ENCODE peak calls at places on chromosomes 1 and 21, in seven cellular contexts. P, H, N, V, X, O and F are unnamed samples.

GRCh38 chr1:110765640-110766335 is 91.0 kb upstream of the KCNA3 start:
- DNase-seq in P (no peak), H (peak), N (peak), V (peak), X (peak), O (peak), F (no peak)

GRCh38 chr1:29124366-29125236 is 898 bp upstream of the TMEM200B start:
- DNase-seq in P (no peak), H (peak), N (peak), V (peak), X (peak), O (peak), F (no peak)

GRCh38 chr1:209829716-209830115 is 1.9 kb downstream of the UTP25 start:
- DNase-seq in P (no peak), H (no peak), N (no peak), V (no peak), X (no peak), O (no peak), F (no peak)

GRCh38 chr21:38440746-38441145 is 57.5 kb downstream of the ERG start:
- DNase-seq in P (no peak), H (no peak), N (no peak), V (no peak), X (peak), O (no peak), F (no peak)

GRCh38 chr1:201481761-201482493 is 12.9 kb upstream of the PHLDA3 start:
- DNase-seq in P (peak), H (peak), N (peak), V (peak), X (peak), O (peak), F (peak)

GRCh38 chr1:19341201-19342076 is 29.3 kb downstream of the SLC66A1 start:
- DNase-seq in P (peak), H (peak), N (peak), V (peak), X (peak), O (peak), F (peak)

GRCh38 chr1:19596065-19596718 is 47.9 kb upstream of the NBL1 start:
- DNase-seq in P (no peak), H (no peak), N (no peak), V (no peak), X (no peak), O (no peak), F (no peak)

GRCh38 chr1:116763787-116764465 is 9.7 kb downstream of the CD2 start:
- DNase-seq in P (no peak), H (no peak), N (no peak), V (peak), X (no peak), O (no peak), F (no peak)

GRCh38 chr1:111563619-111564018 is 56.0 kb upstream of the RAP1A start:
- DNase-seq in P (no peak), H (no peak), N (no peak), V (no peak), X (peak), O (no peak), F (no peak)

GRCh38 chr1:56404561-56405030 is 174.8 kb downstream of the PLPP3 start:
- DNase-seq in P (no peak), H (peak), N (no peak), V (no peak), X (no peak), O (no peak), F (no peak)

GRCh38 chr1:206107168-206107544 is 10.0 kb downstream of the AVPR1B start:
- DNase-seq in P (no peak), H (no peak), N (no peak), V (no peak), X (no peak), O (no peak), F (no peak)

GRCh38 chr21:46504681-46505080 is 46.0 kb downstream of the DIP2A start:
- DNase-seq in P (no peak), H (no peak), N (no peak), V (no peak), X (no peak), O (no peak), F (no peak)

GRCh38 chr21:41360072-41360821 is 1.6 kb upstream of the MX2 start:
- DNase-seq in P (no peak), H (peak), N (no peak), V (no peak), X (peak), O (no peak), F (no peak)

GRCh38 chr1:13498553-13498952 is 15.2 kb downstream of the LRRC38 start:
- DNase-seq in P (no peak), H (no peak), N (no peak), V (no peak), X (no peak), O (no peak), F (no peak)

GRCh38 chr1:59215766-59216291 is 81.1 kb upstream of the FGGY start:
- DNase-seq in P (no peak), H (no peak), N (no peak), V (no peak), X (no peak), O (no peak), F (no peak)

GRCh38 chr1:207423560-207424292 is 30.4 kb upstream of the CR2 start:
- DNase-seq in P (no peak), H (no peak), N (no peak), V (no peak), X (no peak), O (no peak), F (no peak)

GRCh38 chr1:16374266-16374665 is 7.2 kb downstream of the SZRD1 start:
- DNase-seq in P (no peak), H (no peak), N (no peak), V (no peak), X (no peak), O (no peak), F (no peak)

GRCh38 chr1:32920833-32921232 is 19.6 kb upstream of the TMEM54 start:
- DNase-seq in P (no peak), H (peak), N (no peak), V (no peak), X (no peak), O (no peak), F (no peak)

GRCh38 chr1:116987256-116987555 is 14.4 kb upstream of the CD101 start:
- DNase-seq in P (no peak), H (peak), N (peak), V (peak), X (no peak), O (peak), F (peak)